ENCODE peak calls at places on chromosomes 4 and X, in seven cellular contexts. W is kidney, S is ascending aorta, J is left lung, F is lower leg skin, Y is suprapubic skin, B is sigmoid colon. H is an unnamed sample.
A peak's percentile ranks its signal among the peaks of the same experiment; 100 is the strongest.

GRCh38 chr4:76198411-76199237 is 15.0 kb downstream of the SCARB2 start:
- DNase-seq in W (peak; percentile 80), S (no peak), J (no peak), F (no peak), Y (no peak), B (peak; percentile 94), H (peak; percentile 95)

GRCh38 chr4:73897380-73898136 is 28.4 kb downstream of the CXCL1 start:
- DNase-seq in W (no peak), S (no peak), J (no peak), F (no peak), Y (no peak), B (no peak), H (no peak)

GRCh38 chr4:184439856-184440592 is 34.3 kb downstream of the IRF2 start:
- DNase-seq in W (no peak), S (no peak), J (no peak), F (no peak), Y (no peak), B (no peak), H (no peak)

GRCh38 chrX:40130207-40130606 is 32.4 kb upstream of the BCOR start:
- DNase-seq in W (no peak), S (no peak), J (no peak), F (no peak), Y (no peak), B (no peak), H (no peak)

GRCh38 chrX:131901581-131901980 is 121.5 kb upstream of the STK26 start:
- DNase-seq in W (no peak), S (no peak), J (no peak), F (no peak), Y (no peak), B (no peak), H (no peak)

GRCh38 chrX:17412692-17413091 is 37.7 kb downstream of the NHS start:
- DNase-seq in W (no peak), S (no peak), J (no peak), F (no peak), Y (no peak), B (no peak), H (no peak)

GRCh38 chrX:67949270-67949669 is 405.4 kb downstream of the AR start:
- DNase-seq in W (no peak), S (no peak), J (no peak), F (no peak), Y (no peak), B (no peak), H (no peak)

GRCh38 chr4:65535128-65535527 is 135.2 kb downstream of the EPHA5 start:
- DNase-seq in W (no peak), S (no peak), J (no peak), F (no peak), Y (no peak), B (no peak), H (no peak)

GRCh38 chr4:177413092-177413491 is 29.1 kb downstream of the AGA start:
- DNase-seq in W (no peak), S (no peak), J (no peak), F (no peak), Y (no peak), B (no peak), H (no peak)

GRCh38 chr4:154622598-154622997 is 10.1 kb upstream of the FGG start:
- DNase-seq in W (no peak), S (no peak), J (no peak), F (no peak), Y (no peak), B (no peak), H (peak; percentile 60)

GRCh38 chrX:132592880-132593279 is 104.0 kb upstream of the MBNL3 start:
- DNase-seq in W (no peak), S (no peak), J (no peak), F (no peak), Y (no peak), B (no peak), H (peak; percentile 29)

GRCh38 chr4:96558466-96558865 is 718.6 kb downstream of the PDHA2 start:
- DNase-seq in W (no peak), S (no peak), J (no peak), F (no peak), Y (no peak), B (no peak), H (no peak)

GRCh38 chr4:826508-827208 is 729 bp upstream of the CPLX1 start:
- DNase-seq in W (peak; percentile 61), S (no peak), J (peak; percentile 77), F (no peak), Y (peak; percentile 49), B (peak; percentile 58), H (no peak)

GRCh38 chrX:130253916-130254315 is 14.8 kb downstream of the ZNF280C start:
- DNase-seq in W (no peak), S (no peak), J (no peak), F (no peak), Y (no peak), B (no peak), H (no peak)

GRCh38 chr4:113293043-113293560 is 243.6 kb downstream of the ANK2 start:
- DNase-seq in W (no peak), S (no peak), J (no peak), F (no peak), Y (no peak), B (peak; percentile 65), H (no peak)

GRCh38 chr4:41304221-41304620 is 47.5 kb downstream of the UCHL1 start:
- DNase-seq in W (no peak), S (no peak), J (no peak), F (no peak), Y (no peak), B (no peak), H (no peak)

GRCh38 chr4:140277576-140277975 is 95.9 kb upstream of the SCOC start:
- DNase-seq in W (no peak), S (no peak), J (no peak), F (no peak), Y (no peak), B (no peak), H (no peak)

GRCh38 chr4:22668301-22668700 is 24.4 kb upstream of the GBA3 start:
- DNase-seq in W (no peak), S (no peak), J (no peak), F (no peak), Y (no peak), B (no peak), H (peak; percentile 15)

GRCh38 chr4:101020956-101021355 is 326.4 kb downstream of the PPP3CA start:
- DNase-seq in W (no peak), S (no peak), J (no peak), F (no peak), Y (no peak), B (no peak), H (peak; percentile 80)

GRCh38 chrX:69314436-69315348 is 149.4 kb upstream of the PJA1 start:
- DNase-seq in W (no peak), S (no peak), J (no peak), F (peak; percentile 60), Y (no peak), B (no peak), H (no peak)

GRCh38 chr4:77157859-77158486 is 966 bp downstream of the CCNG2 start:
- DNase-seq in W (peak; percentile 98), S (peak; percentile 59), J (peak; percentile 97), F (peak; percentile 97), Y (peak; percentile 93), B (peak; percentile 95), H (peak; percentile 87)

GRCh38 chr4:101977096-101977495 is 186.6 kb downstream of the BANK1 start:
- DNase-seq in W (no peak), S (no peak), J (no peak), F (peak; percentile 83), Y (peak; percentile 70), B (no peak), H (no peak)

GRCh38 chr4:118086334-118086733 is 52.0 kb downstream of the NDST3 start:
- DNase-seq in W (no peak), S (no peak), J (no peak), F (no peak), Y (no peak), B (no peak), H (no peak)

GRCh38 chrX:40154853-40155616 is 57.3 kb upstream of the BCOR start:
- DNase-seq in W (no peak), S (no peak), J (peak; percentile 76), F (no peak), Y (no peak), B (peak; percentile 88), H (peak; percentile 64)

GRCh38 chr4:168815373-168816345 is 194.4 kb downstream of the CBR4 start:
- DNase-seq in W (no peak), S (no peak), J (no peak), F (no peak), Y (no peak), B (peak; percentile 70), H (no peak)

GRCh38 chr4:142572076-142572475 is 274.0 kb downstream of the INPP4B start:
- DNase-seq in W (no peak), S (no peak), J (no peak), F (no peak), Y (no peak), B (no peak), H (no peak)
- H3K4me3 ChIP-seq in W (no peak overlapping the region), S (no peak overlapping the region), J (no peak overlapping the region), F (no peak overlapping the region), Y (no peak overlapping the region), B (no peak overlapping the region), H (no peak overlapping the region)

DNA sequence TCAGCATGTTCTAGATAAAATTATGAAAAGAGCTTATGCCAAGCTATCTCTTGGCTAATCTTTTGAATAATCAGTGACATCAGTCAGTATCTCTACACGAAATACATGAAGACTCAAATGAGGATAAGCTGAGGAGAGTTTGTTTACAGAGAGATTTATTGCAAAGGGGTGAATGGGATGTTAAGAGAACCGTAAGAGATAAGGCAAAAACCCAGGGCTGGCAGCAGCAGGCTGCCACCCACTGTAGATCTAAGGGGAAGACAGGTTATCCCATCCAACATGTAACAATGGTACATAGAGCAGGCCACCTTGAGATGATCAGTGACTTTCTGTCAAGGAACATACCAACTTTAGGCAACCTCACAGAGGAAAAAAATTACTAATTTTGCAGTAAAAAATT is 432.1 kb upstream of the NR3C2 start:
- DNase-seq in W (no peak), S (no peak), J (no peak), F (no peak), Y (no peak), B (no peak), H (no peak)
- TF ChIP-seq CTCF in W (no peak), S (no peak), J (no peak), F (no peak), Y (no peak), B (no peak), H (no peak)

GRCh38 chrX:154444755-154445246 is 860 bp downstream of the FAM50A start:
- DNase-seq in W (peak; percentile 78), S (no peak), J (no peak), F (no peak), Y (no peak), B (no peak), H (no peak)
- H3K4me3 ChIP-seq in W (peak overlapping the region; percentile 45), S (peak overlapping the region; percentile 77), J (peak overlapping the region; percentile 66), F (peak overlapping the region; percentile 33), Y (peak overlapping the region; percentile 61), B (peak overlapping the region; percentile 58), H (peak overlapping the region; percentile 68)

GRCh38 chr4:128579454-128579853 is 230.0 kb upstream of the JADE1 start:
- DNase-seq in W (no peak), S (no peak), J (no peak), F (no peak), Y (no peak), B (no peak), H (no peak)

GRCh38 chr4:128582319-128582948 is 227.1 kb upstream of the JADE1 start:
- DNase-seq in W (no peak), S (no peak), J (no peak), F (no peak), Y (no peak), B (no peak), H (no peak)

GRCh38 chr4:128587382-128587781 is 222.1 kb upstream of the JADE1 start:
- DNase-seq in W (no peak), S (no peak), J (no peak), F (no peak), Y (no peak), B (no peak), H (no peak)

GRCh38 chr4:128589384-128589957 is 220.0 kb upstream of the JADE1 start:
- DNase-seq in W (no peak), S (no peak), J (no peak), F (no peak), Y (no peak), B (no peak), H (no peak)

GRCh38 chr4:128583753-128584712 is 225.5 kb upstream of the JADE1 start:
- DNase-seq in W (no peak), S (no peak), J (peak; percentile 26), F (no peak), Y (no peak), B (no peak), H (no peak)
- TF ChIP-seq CTCF in W (no peak), S (no peak), J (no peak), F (no peak), Y (no peak), B (no peak), H (no peak)